ENCODE peak calls at places on chromosomes 3 and 15, in four cellular contexts. I is Daoy, Z is RWPE1, K is ACHN. T is an unnamed sample.

GRCh38 chr3:55935241-55935640 is 448.1 kb upstream of the WNT5A start:
- DNase-seq in Z (no peak), I (no peak), K (no peak), T (peak; percentile 71)

GRCh38 chr3:141795311-141795710 is 32.1 kb downstream of the GRK7 start:
- DNase-seq in I (no peak), Z (no peak), K (no peak), T (no peak)

GRCh38 chr3:124567168-124567567 is 163.1 kb upstream of the UMPS start:
- DNase-seq in K (no peak), I (no peak), Z (no peak), T (no peak)

GRCh38 chr15:76153241-76154197 is 93.7 kb downstream of the TMEM266 start:
- DNase-seq in Z (no peak), K (no peak), I (no peak), T (no peak)

GRCh38 chr3:86830566-86830965 is 160.4 kb downstream of the VGLL3 start:
- DNase-seq in I (no peak), K (no peak), Z (no peak), T (no peak)

GRCh38 chr3:9915252-9916141 is 1.4 kb upstream of the IL17RC start:
- DNase-seq in K (peak; percentile 51), I (peak; percentile 61), Z (no peak), T (no peak)

GRCh38 chr15:62486041-62486440 is 321.0 kb upstream of the C2CD4B start:
- DNase-seq in Z (no peak), K (no peak), I (no peak), T (no peak)

GRCh38 chr3:182725372-182726251 is 67.7 kb upstream of the ATP11B start:
- DNase-seq in I (peak; percentile 9), Z (no peak), K (no peak), T (no peak)

GRCh38 chr3:43378066-43378935 is 92.0 kb downstream of the SNRK start:
- DNase-seq in I (peak; percentile 27), Z (peak; percentile 26), K (peak; percentile 37), T (no peak)

GRCh38 chr15:98131924-98132323 is 171.4 kb downstream of the ARRDC4 start:
- DNase-seq in K (no peak), Z (no peak), I (no peak), T (no peak)

GRCh38 chr3:11480663-11481298 is 162.9 kb downstream of the VGLL4 start:
- DNase-seq in K (no peak), I (no peak), Z (no peak), T (no peak)

GRCh38 chr3:85377115-85377514 is 418.3 kb downstream of the CADM2 start:
- DNase-seq in Z (no peak), I (no peak), K (no peak), T (no peak)

GRCh38 chr15:83673385-83673784 is 19.5 kb downstream of the ADAMTSL3 start:
- DNase-seq in Z (no peak), I (no peak), K (no peak), T (no peak)

GRCh38 chr3:31407665-31408064 is 125.1 kb upstream of the STT3B start:
- DNase-seq in I (no peak), K (no peak), Z (no peak), T (no peak)

GRCh38 chr15:47461560-47462175 is 255.6 kb upstream of the SEMA6D start:
- DNase-seq in K (no peak), I (no peak), Z (no peak), T (no peak)

GRCh38 chr15:28081594-28081993 is 17.5 kb downstream of the OCA2 start:
- DNase-seq in I (no peak), Z (no peak), K (no peak), T (no peak)

GRCh38 chr3:127747751-127748521 is 74.4 kb downstream of the MGLL start:
- DNase-seq in Z (peak; percentile 73), I (peak; percentile 92), K (peak; percentile 86), T (no peak)

GRCh38 chr3:14144423-14145075 is 19.7 kb downstream of the TMEM43 start:
- DNase-seq in K (peak; percentile 96), I (peak; percentile 91), Z (peak; percentile 87), T (no peak)

GRCh38 chr15:63291507-63291906 is 14.1 kb downstream of the APH1B start:
- DNase-seq in Z (no peak), I (peak; percentile 70), K (peak; percentile 23), T (no peak)

GRCh38 chr15:95929232-95929846 is 401.2 kb upstream of the NR2F2 start:
- DNase-seq in Z (no peak), K (no peak), I (peak; percentile 42), T (peak; percentile 30)

GRCh38 chr3:184579513-184579912 is 17.9 kb downstream of the EPHB3 start:
- DNase-seq in K (no peak), I (no peak), Z (no peak), T (no peak)

GRCh38 chr3:134675726-134676252 is 25.0 kb upstream of the KY start:
- DNase-seq in K (no peak), Z (no peak), I (no peak), T (no peak)

GRCh38 chr3:52311567-52312119 is 4.5 kb upstream of the DNAH1 start:
- DNase-seq in K (no peak), Z (no peak), I (no peak), T (peak; percentile 12)

GRCh38 chr15:84818221-84819131 is 1.3 kb downstream of the ALPK3 start:
- DNase-seq in I (peak; percentile 19), K (no peak), Z (no peak), T (no peak)

GRCh38 chr3:115660646-115661442 is 37.5 kb downstream of the GAP43 start:
- DNase-seq in K (no peak), I (no peak), Z (no peak), T (no peak)

GRCh38 chr3:187773963-187774789 is 28.9 kb upstream of the BCL6 start:
- DNase-seq in Z (no peak), K (no peak), I (no peak), T (no peak)

GRCh38 chr3:94185753-94186152 is 122.9 kb downstream of the NSUN3 start:
- DNase-seq in K (no peak), I (no peak), Z (no peak), T (no peak)

GRCh38 chr15:87743557-87743956 is 513.0 kb downstream of the NTRK3 start:
- DNase-seq in Z (no peak), K (peak; percentile 64), I (no peak), T (no peak)

GRCh38 chr15:46312133-46312740 is 677.4 kb downstream of the SQOR start:
- DNase-seq in Z (peak; percentile 46), K (peak; percentile 65), I (peak; percentile 42), T (peak; percentile 57)

GRCh38 chr15:89091667-89092220 is 3.5 kb downstream of the ABHD2 start:
- DNase-seq in I (no peak), Z (no peak), K (no peak), T (no peak)

GRCh38 chr3:70712449-70713082 is 400.1 kb upstream of the MDFIC2 start:
- DNase-seq in I (no peak), K (no peak), Z (no peak), T (no peak)

GRCh38 chr3:149703474-149703873 is 45.6 kb upstream of the WWTR1 start:
- DNase-seq in Z (no peak), I (no peak), K (no peak), T (no peak)